ENCODE peak calls at places on chromosomes 12 and 14, in ten cellular contexts. One of them, this sample, is unnamed.
A peak's percentile ranks its signal among the peaks of the same experiment; 100 is the strongest.

GRCh38 chr14:103091041-103091882 is 3.3 kb upstream of the EXOC3L4 start:
- DNase-seq in A549: peak; percentile 88
- DNase-seq in prostate gland: peak; percentile 42
- DNase-seq in neural crest cell: peak; percentile 38
- DNase-seq in GM10248: peak; percentile 92
- DNase-seq in mucosa of descending colon: peak; percentile 87
- DNase-seq in tibial artery: no peak
- DNase-seq in OCI-LY7: peak; percentile 62
- DNase-seq in WTC11: peak; percentile 66
- DNase-seq in HCT116: no peak
- DNase-seq in this sample: peak; percentile 62

GRCh38 chr12:28024231-28024995 is 51.9 kb upstream of the PTHLH start:
- DNase-seq in A549: no peak
- DNase-seq in prostate gland: no peak
- DNase-seq in neural crest cell: no peak
- DNase-seq in GM10248: no peak
- DNase-seq in mucosa of descending colon: no peak
- DNase-seq in tibial artery: no peak
- DNase-seq in OCI-LY7: no peak
- DNase-seq in WTC11: no peak
- DNase-seq in HCT116: no peak
- DNase-seq in this sample: no peak

GRCh38 chr12:79874665-79875064 is 60.2 kb downstream of the PPP1R12A start:
- DNase-seq in A549: no peak
- DNase-seq in prostate gland: no peak
- DNase-seq in neural crest cell: no peak
- DNase-seq in GM10248: no peak
- DNase-seq in mucosa of descending colon: no peak
- DNase-seq in tibial artery: no peak
- DNase-seq in OCI-LY7: no peak
- DNase-seq in WTC11: no peak
- DNase-seq in HCT116: no peak
- DNase-seq in this sample: no peak

GRCh38 chr14:101557321-101557695 is 4.0 kb upstream of the DIO3 start:
- DNase-seq in A549: no peak
- DNase-seq in prostate gland: no peak
- DNase-seq in neural crest cell: no peak
- DNase-seq in GM10248: no peak
- DNase-seq in mucosa of descending colon: peak; percentile 14
- DNase-seq in tibial artery: no peak
- DNase-seq in OCI-LY7: no peak
- DNase-seq in WTC11: no peak
- DNase-seq in HCT116: no peak
- DNase-seq in this sample: no peak

GRCh38 chr14:22515961-22516360 is 73.1 kb downstream of the DAD1 start:
- DNase-seq in A549: no peak
- DNase-seq in prostate gland: no peak
- DNase-seq in neural crest cell: no peak
- DNase-seq in GM10248: no peak
- DNase-seq in mucosa of descending colon: no peak
- DNase-seq in tibial artery: no peak
- DNase-seq in OCI-LY7: no peak
- DNase-seq in WTC11: no peak
- DNase-seq in HCT116: no peak
- DNase-seq in this sample: no peak

GRCh38 chr14:28157887-28158791 is 608.4 kb upstream of the FOXG1 start:
- DNase-seq in A549: no peak
- DNase-seq in prostate gland: no peak
- DNase-seq in neural crest cell: no peak
- DNase-seq in GM10248: no peak
- DNase-seq in mucosa of descending colon: no peak
- DNase-seq in tibial artery: no peak
- DNase-seq in OCI-LY7: no peak
- DNase-seq in WTC11: no peak
- DNase-seq in HCT116: no peak
- DNase-seq in this sample: no peak

GRCh38 chr12:27434673-27435565 is 11.6 kb upstream of the SMCO2 start:
- DNase-seq in A549: peak; percentile 26
- DNase-seq in prostate gland: peak; percentile 4
- DNase-seq in neural crest cell: peak; percentile 9
- DNase-seq in GM10248: peak; percentile 45
- DNase-seq in mucosa of descending colon: no peak
- DNase-seq in tibial artery: no peak
- DNase-seq in OCI-LY7: peak; percentile 34
- DNase-seq in WTC11: no peak
- DNase-seq in HCT116: no peak
- DNase-seq in this sample: no peak

GRCh38 chr12:93336344-93336743 is 41.4 kb upstream of the NUDT4 start:
- DNase-seq in A549: no peak
- DNase-seq in prostate gland: no peak
- DNase-seq in neural crest cell: peak; percentile 10
- DNase-seq in GM10248: no peak
- DNase-seq in mucosa of descending colon: no peak
- DNase-seq in tibial artery: no peak
- DNase-seq in OCI-LY7: no peak
- DNase-seq in WTC11: no peak
- DNase-seq in HCT116: no peak
- DNase-seq in this sample: no peak

GRCh38 chr12:118980407-118981014 is 830 bp upstream of the SRRM4 start:
- DNase-seq in A549: no peak
- DNase-seq in prostate gland: no peak
- DNase-seq in neural crest cell: peak; percentile 40
- DNase-seq in GM10248: no peak
- DNase-seq in mucosa of descending colon: no peak
- DNase-seq in tibial artery: no peak
- DNase-seq in OCI-LY7: no peak
- DNase-seq in WTC11: peak; percentile 67
- DNase-seq in HCT116: no peak
- DNase-seq in this sample: peak; percentile 40

GRCh38 chr12:97063292-97063935 is 156.4 kb downstream of the NEDD1 start:
- DNase-seq in A549: no peak
- DNase-seq in prostate gland: no peak
- DNase-seq in neural crest cell: no peak
- DNase-seq in GM10248: no peak
- DNase-seq in mucosa of descending colon: no peak
- DNase-seq in tibial artery: no peak
- DNase-seq in OCI-LY7: no peak
- DNase-seq in WTC11: no peak
- DNase-seq in HCT116: no peak
- DNase-seq in this sample: no peak

GRCh38 chr14:64806202-64806861 is 73.4 kb downstream of the SPTB start:
- DNase-seq in A549: peak; percentile 87
- DNase-seq in prostate gland: peak; percentile 12
- DNase-seq in neural crest cell: no peak
- DNase-seq in GM10248: no peak
- DNase-seq in mucosa of descending colon: no peak
- DNase-seq in tibial artery: peak; percentile 63
- DNase-seq in OCI-LY7: no peak
- DNase-seq in WTC11: no peak
- DNase-seq in HCT116: no peak
- DNase-seq in this sample: no peak

GRCh38 chr12:25236190-25236589 is 14.5 kb downstream of the KRAS start:
- DNase-seq in A549: no peak
- DNase-seq in prostate gland: no peak
- DNase-seq in neural crest cell: no peak
- DNase-seq in GM10248: no peak
- DNase-seq in mucosa of descending colon: no peak
- DNase-seq in tibial artery: no peak
- DNase-seq in OCI-LY7: no peak
- DNase-seq in WTC11: no peak
- DNase-seq in HCT116: no peak
- DNase-seq in this sample: no peak

GRCh38 chr12:18955594-18955993 is 173.9 kb upstream of the PLEKHA5 start:
- DNase-seq in A549: no peak
- DNase-seq in prostate gland: no peak
- DNase-seq in neural crest cell: no peak
- DNase-seq in GM10248: no peak
- DNase-seq in mucosa of descending colon: no peak
- DNase-seq in tibial artery: no peak
- DNase-seq in OCI-LY7: no peak
- DNase-seq in WTC11: no peak
- DNase-seq in HCT116: no peak
- DNase-seq in this sample: no peak

GRCh38 chr12:50597200-50598195 is 92.7 kb downstream of the DIP2B start:
- DNase-seq in A549: peak; percentile 67
- DNase-seq in prostate gland: no peak
- DNase-seq in neural crest cell: no peak
- DNase-seq in GM10248: peak; percentile 69
- DNase-seq in mucosa of descending colon: no peak
- DNase-seq in tibial artery: no peak
- DNase-seq in OCI-LY7: peak; percentile 19
- DNase-seq in WTC11: no peak
- DNase-seq in HCT116: peak; percentile 71
- DNase-seq in this sample: no peak

GRCh38 chr12:126903180-126903876 is 1363.6 kb upstream of the TMEM132C start:
- DNase-seq in A549: no peak
- DNase-seq in prostate gland: no peak
- DNase-seq in neural crest cell: no peak
- DNase-seq in GM10248: no peak
- DNase-seq in mucosa of descending colon: no peak
- DNase-seq in tibial artery: no peak
- DNase-seq in OCI-LY7: no peak
- DNase-seq in WTC11: no peak
- DNase-seq in HCT116: no peak
- DNase-seq in this sample: no peak

GRCh38 chr14:63678538-63678937 is 36.9 kb upstream of the WDR89 start:
- DNase-seq in A549: no peak
- DNase-seq in prostate gland: no peak
- DNase-seq in neural crest cell: no peak
- DNase-seq in GM10248: no peak
- DNase-seq in mucosa of descending colon: no peak
- DNase-seq in tibial artery: no peak
- DNase-seq in OCI-LY7: no peak
- DNase-seq in WTC11: no peak
- DNase-seq in HCT116: no peak
- DNase-seq in this sample: no peak

GRCh38 chr12:52126605-52127578 is 47.4 kb downstream of the SMIM41 start:
- DNase-seq in A549: peak; percentile 1
- DNase-seq in prostate gland: peak; percentile 86
- DNase-seq in neural crest cell: no peak
- DNase-seq in GM10248: no peak
- DNase-seq in mucosa of descending colon: no peak
- DNase-seq in tibial artery: peak; percentile 70
- DNase-seq in OCI-LY7: no peak
- DNase-seq in WTC11: no peak
- DNase-seq in HCT116: no peak
- DNase-seq in this sample: peak; percentile 57

GRCh38 chr12:112012775-112013600 is at the start of the genes ERP29 and TMEM116:
- DNase-seq in A549: peak; percentile 100
- DNase-seq in prostate gland: peak; percentile 100
- DNase-seq in neural crest cell: peak; percentile 99
- DNase-seq in GM10248: peak; percentile 100
- DNase-seq in mucosa of descending colon: peak; percentile 100
- DNase-seq in tibial artery: peak; percentile 100
- DNase-seq in OCI-LY7: peak; percentile 99
- DNase-seq in WTC11: peak; percentile 100
- DNase-seq in HCT116: peak; percentile 96
- DNase-seq in this sample: peak; percentile 100
- TF ChIP-seq CTCF in A549: no peak
- TF ChIP-seq CTCF in prostate gland: peak; percentile 85
- TF ChIP-seq CTCF in neural crest cell: peak; percentile 66
- TF ChIP-seq CTCF in GM10248: peak; percentile 52
- TF ChIP-seq CTCF in mucosa of descending colon: peak; percentile 54
- TF ChIP-seq CTCF in tibial artery: peak; percentile 80
- TF ChIP-seq CTCF in OCI-LY7: peak; percentile 49
- TF ChIP-seq CTCF in WTC11: no peak
- TF ChIP-seq CTCF in HCT116: peak; percentile 38
- TF ChIP-seq CTCF in this sample: peak; percentile 61

GRCh38 chr12:131959641-131960589 is 10.2 kb downstream of the EP400 start:
- DNase-seq in A549: no peak
- DNase-seq in prostate gland: no peak
- DNase-seq in neural crest cell: no peak
- DNase-seq in GM10248: no peak
- DNase-seq in mucosa of descending colon: no peak
- DNase-seq in tibial artery: no peak
- DNase-seq in OCI-LY7: no peak
- DNase-seq in WTC11: no peak
- DNase-seq in HCT116: no peak
- DNase-seq in this sample: no peak

GRCh38 chr12:131963381-131963780 is 13.6 kb downstream of the EP400 start:
- DNase-seq in A549: no peak
- DNase-seq in prostate gland: no peak
- DNase-seq in neural crest cell: no peak
- DNase-seq in GM10248: no peak
- DNase-seq in mucosa of descending colon: no peak
- DNase-seq in tibial artery: no peak
- DNase-seq in OCI-LY7: no peak
- DNase-seq in WTC11: no peak
- DNase-seq in HCT116: no peak
- DNase-seq in this sample: no peak

GRCh38 chr12:131962069-131962468 is 12.3 kb downstream of the EP400 start:
- DNase-seq in A549: no peak
- DNase-seq in prostate gland: no peak
- DNase-seq in neural crest cell: no peak
- DNase-seq in GM10248: no peak
- DNase-seq in mucosa of descending colon: no peak
- DNase-seq in tibial artery: no peak
- DNase-seq in OCI-LY7: no peak
- DNase-seq in WTC11: no peak
- DNase-seq in HCT116: no peak
- DNase-seq in this sample: no peak

GRCh38 chr12:131965073-131965472 is 15.3 kb downstream of the EP400 start:
- DNase-seq in A549: no peak
- DNase-seq in prostate gland: no peak
- DNase-seq in neural crest cell: no peak
- DNase-seq in GM10248: no peak
- DNase-seq in mucosa of descending colon: no peak
- DNase-seq in tibial artery: no peak
- DNase-seq in OCI-LY7: no peak
- DNase-seq in WTC11: no peak
- DNase-seq in HCT116: no peak
- DNase-seq in this sample: no peak

GRCh38 chr12:131959137-131959536 is 9.4 kb downstream of the EP400 start:
- DNase-seq in A549: no peak
- DNase-seq in prostate gland: no peak
- DNase-seq in neural crest cell: no peak
- DNase-seq in GM10248: no peak
- DNase-seq in mucosa of descending colon: no peak
- DNase-seq in tibial artery: no peak
- DNase-seq in OCI-LY7: no peak
- DNase-seq in WTC11: no peak
- DNase-seq in HCT116: no peak
- DNase-seq in this sample: no peak
- TF ChIP-seq CTCF in A549: no peak
- TF ChIP-seq CTCF in prostate gland: no peak
- TF ChIP-seq CTCF in neural crest cell: no peak
- TF ChIP-seq CTCF in GM10248: no peak
- TF ChIP-seq CTCF in mucosa of descending colon: no peak
- TF ChIP-seq CTCF in tibial artery: no peak
- TF ChIP-seq CTCF in OCI-LY7: no peak
- TF ChIP-seq CTCF in WTC11: no peak
- TF ChIP-seq CTCF in HCT116: no peak
- TF ChIP-seq CTCF in this sample: no peak

GRCh38 chr14:93939304-93940229 is 12.4 kb downstream of the FAM181A start:
- DNase-seq in A549: peak; percentile 84
- DNase-seq in prostate gland: peak; percentile 39
- DNase-seq in neural crest cell: peak; percentile 96
- DNase-seq in GM10248: peak; percentile 91
- DNase-seq in mucosa of descending colon: peak; percentile 89
- DNase-seq in tibial artery: peak; percentile 86
- DNase-seq in OCI-LY7: peak; percentile 81
- DNase-seq in WTC11: peak; percentile 93
- DNase-seq in HCT116: peak; percentile 56
- DNase-seq in this sample: peak; percentile 98
- TF ChIP-seq CTCF in A549: peak; percentile 94
- TF ChIP-seq CTCF in prostate gland: peak; percentile 79
- TF ChIP-seq CTCF in neural crest cell: peak; percentile 96
- TF ChIP-seq CTCF in GM10248: peak; percentile 94
- TF ChIP-seq CTCF in mucosa of descending colon: peak; percentile 67
- TF ChIP-seq CTCF in tibial artery: peak; percentile 95
- TF ChIP-seq CTCF in OCI-LY7: peak; percentile 86
- TF ChIP-seq CTCF in WTC11: peak; percentile 92
- TF ChIP-seq CTCF in HCT116: peak; percentile 69
- TF ChIP-seq CTCF in this sample: peak; percentile 99

GRCh38 chr12:103705927-103706326 is 118.9 kb downstream of the STAB2 start:
- DNase-seq in A549: peak; percentile 28
- DNase-seq in prostate gland: no peak
- DNase-seq in neural crest cell: no peak
- DNase-seq in GM10248: no peak
- DNase-seq in mucosa of descending colon: no peak
- DNase-seq in tibial artery: no peak
- DNase-seq in OCI-LY7: no peak
- DNase-seq in WTC11: no peak
- DNase-seq in HCT116: peak; percentile 6
- DNase-seq in this sample: peak; percentile 7
- TF ChIP-seq CTCF in A549: peak; percentile 22
- TF ChIP-seq CTCF in prostate gland: no peak
- TF ChIP-seq CTCF in neural crest cell: peak; percentile 23
- TF ChIP-seq CTCF in GM10248: no peak
- TF ChIP-seq CTCF in mucosa of descending colon: no peak
- TF ChIP-seq CTCF in tibial artery: no peak
- TF ChIP-seq CTCF in OCI-LY7: no peak
- TF ChIP-seq CTCF in WTC11: no peak
- TF ChIP-seq CTCF in HCT116: peak; percentile 52
- TF ChIP-seq CTCF in this sample: peak; percentile 34

This sample was measured in endothelial cell.